ENCODE peak calls at places on chromosomes 2 and 18, in six cellular contexts. K is NB4, V is cardiac muscle cell, E is mesothelial cell of epicardium, N is right atrium auricular region, T is A549. G is an unnamed sample.

GRCh38 chr18:49966090-49966489 is 152.8 kb upstream of the ACAA2 start:
- DNase-seq in N (no peak), V (no peak), K (no peak), E (no peak), T (no peak), G (no peak)

GRCh38 chr2:133346654-133347053 is 221.6 kb downstream of the NCKAP5 start:
- DNase-seq in T (peak), N (no peak), E (no peak), K (no peak), V (no peak), G (no peak)

GRCh38 chr2:109148347-109148746 is 19.3 kb downstream of the SH3RF3 start:
- DNase-seq in N (no peak), E (no peak), K (peak), T (no peak), V (no peak), G (no peak)

GRCh38 chr2:27613985-27614384 is 14.8 kb downstream of the CCDC121 start:
- DNase-seq in V (no peak), E (no peak), N (no peak), T (no peak), K (no peak), G (no peak)

GRCh38 chr2:9230051-9230802 is 23.6 kb downstream of the ASAP2 start:
- DNase-seq in N (no peak), E (no peak), V (no peak), T (no peak), K (no peak), G (no peak)

GRCh38 chr18:65975536-65975935 is 224.7 kb downstream of the CDH7 start:
- DNase-seq in E (no peak), V (no peak), N (no peak), K (no peak), T (no peak), G (no peak)

GRCh38 chr2:162607915-162608314 is 230.7 kb downstream of the KCNH7 start:
- DNase-seq in V (no peak), K (no peak), N (no peak), T (peak), E (no peak), G (no peak)

GRCh38 chr2:58483307-58483706 is 242.2 kb upstream of the FANCL start:
- DNase-seq in K (no peak), N (no peak), V (no peak), E (no peak), T (no peak), G (no peak)

GRCh38 chr2:165067958-165068612 is 112.8 kb upstream of the SLC38A11 start:
- DNase-seq in E (peak), T (peak), N (no peak), K (no peak), V (peak), G (peak)

GRCh38 chr2:149320362-149320761 is 10.0 kb upstream of the LYPD6 start:
- DNase-seq in V (no peak), K (no peak), T (no peak), N (no peak), E (no peak), G (no peak)

GRCh38 chr2:159044804-159045286 is 76.4 kb downstream of the TANC1 start:
- DNase-seq in V (no peak), T (no peak), E (no peak), N (no peak), K (no peak), G (no peak)

GRCh38 chr2:169584005-169584877 is at the start of gene PPIG:
- DNase-seq in N (peak), V (peak), E (peak), T (peak), K (peak), G (peak)

DNA sequence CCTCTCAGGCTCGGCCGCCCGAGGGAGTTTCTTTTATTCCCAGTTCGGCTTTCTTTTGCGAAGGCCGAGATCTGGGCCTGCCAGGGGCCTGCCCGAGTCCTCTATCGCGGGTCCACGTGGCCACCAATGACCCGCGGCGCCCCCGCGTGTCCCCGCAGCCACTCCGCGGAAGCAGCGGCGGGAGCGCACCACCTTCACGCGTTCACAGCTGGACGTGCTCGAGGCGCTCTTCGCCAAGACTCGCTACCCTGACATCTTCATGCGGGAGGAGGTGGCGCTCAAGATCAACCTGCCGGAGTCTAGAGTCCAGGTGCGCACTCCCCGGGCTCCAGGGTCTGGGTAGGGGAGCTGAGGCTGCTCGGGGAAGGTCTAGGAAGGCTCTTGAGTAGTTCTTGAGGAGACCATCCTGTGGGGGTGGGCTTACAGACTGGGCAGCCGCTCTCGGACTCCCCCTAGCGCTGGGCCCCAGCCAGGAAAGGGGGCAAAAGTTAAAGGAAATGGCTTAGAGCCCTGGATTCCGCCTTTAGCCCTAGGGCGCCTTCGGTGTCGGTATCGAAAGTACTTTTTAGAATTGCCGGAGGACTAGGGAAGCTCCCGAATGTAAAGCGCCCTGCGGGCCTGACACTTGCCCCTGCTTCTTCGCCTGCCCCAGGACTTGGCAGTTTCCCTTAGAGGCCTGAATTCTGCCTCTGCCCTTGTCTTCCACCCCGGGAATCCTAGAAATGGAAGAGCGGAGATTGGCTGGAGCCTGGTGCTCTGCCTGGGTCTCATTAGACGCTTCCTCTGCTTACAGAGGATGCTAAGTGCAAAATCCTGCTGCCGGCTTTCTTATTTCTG is 3.5 kb downstream of the OTX1 start:
- DNase-seq in K (no peak), N (no peak), E (no peak), T (no peak), V (peak), G (peak)
- TF ChIP-seq CTCF in K (no peak), N (no peak), E (peak), T (no peak), V (peak), G (peak)

GRCh38 chr2:240686460-240686859 is 3.8 kb upstream of the AQP12B start:
- DNase-seq in K (peak), V (no peak), T (no peak), N (peak), E (no peak), G (no peak)

GRCh38 chr2:240687045-240687740 is 4.5 kb upstream of the AQP12A start:
- DNase-seq in K (no peak), E (no peak), V (no peak), T (no peak), N (peak), G (peak)

GRCh38 chr2:240687741-240688562 is 3.7 kb upstream of the AQP12A start:
- DNase-seq in V (no peak), K (no peak), E (no peak), T (no peak), N (peak), G (no peak)

GRCh38 chr2:240688563-240688919 is 3.1 kb upstream of the AQP12A start:
- DNase-seq in N (peak), E (no peak), T (no peak), V (no peak), K (no peak), G (no peak)

GRCh38 chr2:240685771-240686371 is 3.2 kb upstream of the AQP12B start:
- DNase-seq in K (peak), V (no peak), E (no peak), N (peak), T (no peak), G (no peak)
- TF ChIP-seq CTCF in K (no peak), V (no peak), E (no peak), N (no peak), T (no peak), G (no peak)

GRCh38 chr18:37393221-37393828 is 172.3 kb downstream of the CELF4 start:
- DNase-seq in E (no peak), K (no peak), V (no peak), N (no peak), T (no peak), G (no peak)

GRCh38 chr18:37392648-37393047 is 172.9 kb downstream of the CELF4 start:
- DNase-seq in N (no peak), T (no peak), V (no peak), K (no peak), E (no peak), G (no peak)

GRCh38 chr18:37395138-37395537 is 170.5 kb downstream of the CELF4 start:
- DNase-seq in N (no peak), K (no peak), V (no peak), T (no peak), E (no peak), G (no peak)

GRCh38 chr18:37394610-37394965 is 171.0 kb downstream of the CELF4 start:
- DNase-seq in T (no peak), E (no peak), N (no peak), V (no peak), K (no peak), G (no peak)

DNA sequence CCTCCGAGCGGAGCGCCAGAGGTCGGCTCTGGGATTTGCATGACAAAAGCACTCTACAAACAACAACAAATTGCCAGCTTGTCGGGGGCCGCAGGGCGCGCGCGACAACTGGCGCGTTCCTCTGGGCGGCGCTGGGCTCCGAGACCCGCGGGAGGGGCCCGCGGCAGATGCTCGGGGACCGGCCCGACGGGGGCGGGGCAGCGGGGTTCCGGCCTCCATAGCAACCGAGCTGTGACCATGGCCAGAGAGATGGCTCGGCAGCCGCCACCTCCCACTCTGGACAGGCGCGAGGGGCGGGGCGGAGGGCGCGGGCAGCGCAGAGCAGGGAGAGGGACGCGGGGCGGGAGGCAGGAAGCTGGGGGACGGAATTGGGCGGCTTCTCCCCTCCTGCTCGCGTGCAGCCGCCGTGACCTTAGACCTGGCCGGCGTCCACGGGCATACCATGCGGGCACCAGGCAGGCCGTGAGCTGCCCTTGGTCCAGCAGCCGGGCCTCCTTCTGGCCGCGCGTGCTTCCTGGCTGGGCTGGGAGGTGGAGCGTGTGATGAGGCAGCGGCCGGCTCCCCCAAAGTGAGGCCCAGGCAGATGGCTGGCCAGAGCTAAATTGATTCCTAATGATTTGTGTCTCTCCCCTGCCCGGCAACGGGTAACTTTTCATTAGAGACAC is 171.5 kb downstream of the CELF4 start:
- DNase-seq in E (peak), K (no peak), N (peak), V (peak), T (peak), G (peak)
- TF ChIP-seq CTCF in E (no peak), K (no peak), N (no peak), V (no peak), T (no peak), G (no peak)

DNA sequence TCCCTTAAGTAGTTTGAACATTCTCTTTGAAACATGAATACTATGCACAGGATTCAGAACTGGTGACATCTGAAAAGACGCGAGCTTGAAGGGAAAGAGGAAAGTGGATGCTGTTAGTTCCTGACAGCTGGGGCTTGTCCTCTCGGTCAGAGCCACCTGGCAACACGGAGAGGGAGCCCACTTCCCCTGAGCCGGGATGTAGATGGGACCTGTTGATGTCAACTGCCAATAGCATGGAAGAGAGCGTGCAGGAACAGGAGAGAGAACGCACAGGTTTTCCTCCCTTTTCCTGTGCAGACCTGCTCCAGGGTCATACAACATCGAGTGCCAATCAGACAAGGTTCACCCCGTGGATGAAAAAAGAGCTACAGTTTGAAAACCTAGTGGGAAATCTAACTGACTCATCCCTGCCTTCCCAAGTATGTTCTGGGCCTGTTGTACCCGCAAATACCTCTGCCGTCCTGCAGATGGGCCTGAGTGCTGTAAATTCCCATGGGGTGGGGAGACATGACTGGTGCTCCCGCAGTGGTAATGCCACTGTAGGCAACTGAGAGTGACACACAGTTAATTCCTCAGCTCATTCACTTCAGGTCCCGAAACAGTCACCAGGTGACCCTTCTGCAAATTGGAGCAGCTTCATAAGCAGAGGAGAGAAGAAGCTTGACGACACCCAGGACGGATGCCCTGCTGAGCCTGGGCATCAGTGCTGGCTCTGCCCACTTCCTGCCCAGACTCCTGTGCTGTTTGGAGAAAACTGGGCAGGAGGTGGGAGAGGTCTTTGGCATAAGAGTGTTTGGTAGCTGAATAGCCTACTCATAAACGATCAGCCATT is 13.9 kb upstream of the MBP start:
- DNase-seq in E (no peak), T (no peak), N (no peak), K (no peak), V (no peak), G (no peak)
- TF ChIP-seq CTCF in E (no peak), T (no peak), N (no peak), K (no peak), V (no peak), G (no peak)

GRCh38 chr18:11760498-11761158 is 71.6 kb downstream of the GNAL start:
- DNase-seq in T (no peak), V (no peak), E (no peak), K (no peak), N (no peak), G (no peak)

GRCh38 chr18:11762429-11762828 is 73.4 kb downstream of the GNAL start:
- DNase-seq in V (no peak), E (no peak), N (no peak), T (no peak), K (no peak), G (no peak)

GRCh38 chr18:11759456-11759855 is 70.4 kb downstream of the GNAL start:
- DNase-seq in E (no peak), N (no peak), V (no peak), K (no peak), T (no peak), G (no peak)

GRCh38 chr18:11757084-11757590 is 68.1 kb downstream of the GNAL start:
- DNase-seq in V (no peak), T (no peak), E (no peak), N (no peak), K (no peak), G (no peak)

DNA sequence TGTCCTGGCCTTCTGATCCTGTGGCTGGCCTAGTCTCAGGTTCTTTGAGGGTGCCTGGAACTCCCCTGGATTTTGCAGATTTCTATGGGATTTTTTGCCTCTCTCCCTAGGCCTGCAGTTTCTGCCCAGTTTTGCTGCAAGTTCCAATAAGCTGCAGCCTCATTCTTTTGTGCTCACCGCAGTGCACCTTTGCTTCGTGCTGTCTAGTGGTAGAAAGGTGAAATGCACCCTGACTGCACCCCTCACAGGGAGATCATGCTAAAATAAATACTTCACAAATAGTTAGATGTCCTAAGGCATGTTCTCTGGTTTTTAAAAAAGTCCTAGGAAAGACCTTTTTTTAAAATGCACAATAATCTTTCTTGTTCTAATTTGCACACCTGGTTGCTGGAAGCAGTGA is 72.5 kb downstream of the GNAL start:
- DNase-seq in E (no peak), T (peak), V (no peak), N (no peak), K (no peak), G (no peak)
- TF ChIP-seq CTCF in E (peak), T (no peak), V (no peak), N (no peak), K (peak), G (peak)

DNA sequence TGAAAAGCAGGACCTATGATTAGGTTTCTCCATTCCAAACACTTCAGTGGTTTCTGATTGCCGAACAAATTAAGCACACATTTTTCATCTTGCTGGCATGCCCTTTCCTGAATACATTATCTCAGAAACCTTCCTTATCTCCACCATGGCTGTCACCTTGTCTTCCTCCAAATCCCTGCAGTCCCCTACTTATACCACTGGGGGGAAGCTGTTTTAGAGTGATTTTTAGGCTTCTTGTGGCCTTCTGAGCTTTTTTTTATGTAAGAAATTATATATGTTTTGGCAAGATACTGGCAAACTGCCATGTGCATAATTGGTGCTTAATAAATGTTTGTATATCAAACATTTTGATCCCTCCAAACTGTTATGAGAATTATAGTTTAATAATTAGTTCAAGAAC is 229.2 kb downstream of the MYT1L start:
- DNase-seq in E (no peak), V (no peak), N (no peak), T (peak), K (peak), G (no peak)
- TF ChIP-seq CTCF in E (peak), V (no peak), N (no peak), T (no peak), K (peak), G (peak)

GRCh38 chr2:37529830-37530452 is 141.5 kb downstream of the CDC42EP3 start:
- DNase-seq in K (no peak), T (no peak), V (no peak), N (no peak), E (no peak), G (no peak)

GRCh38 chr2:37527362-37527761 is 144.1 kb downstream of the CDC42EP3 start:
- DNase-seq in V (no peak), K (no peak), E (no peak), T (no peak), N (no peak), G (no peak)

GRCh38 chr2:37526856-37527255 is 144.6 kb downstream of the CDC42EP3 start:
- DNase-seq in V (no peak), T (no peak), E (no peak), N (no peak), K (no peak), G (no peak)

GRCh38 chr2:37532503-37532902 is 138.9 kb downstream of the CDC42EP3 start:
- DNase-seq in K (no peak), N (no peak), T (no peak), E (no peak), V (no peak), G (no peak)
- TF ChIP-seq CTCF in K (no peak), N (no peak), T (no peak), E (no peak), V (no peak), G (no peak)

G was measured in nephron progenitor cell.